ENCODE peak calls at places on chromosome 10, in seven cellular contexts. L, X, N, P, T, W and V are unnamed samples.

GRCh38 chr10:84333864-84334451 is 5.6 kb downstream of the CCSER2 start:
- DNase-seq in L (no peak), X (no peak), N (peak; percentile 70), P (no peak), T (no peak), W (peak; percentile 93), V (no peak)

GRCh38 chr10:99628923-99629624 is 8.8 kb upstream of the SLC25A28 start:
- DNase-seq in L (no peak), X (no peak), N (no peak), P (no peak), T (no peak), W (no peak), V (no peak)

GRCh38 chr10:47451998-47452494 is 31.9 kb downstream of the ANXA8 start:
- DNase-seq in L (no peak), X (no peak), N (no peak), P (no peak), T (no peak), W (no peak), V (no peak)

GRCh38 chr10:70578371-70578947 is 24.1 kb downstream of the PRF1 start:
- DNase-seq in L (peak; percentile 100), X (no peak), N (peak; percentile 79), P (no peak), T (no peak), W (peak; percentile 83), V (peak; percentile 78)

GRCh38 chr10:24958701-24959392 is 6.4 kb upstream of the PRTFDC1 start:
- DNase-seq in L (no peak), X (no peak), N (no peak), P (no peak), T (peak; percentile 28), W (no peak), V (no peak)

GRCh38 chr10:95097805-95098204 is 28.5 kb upstream of the CYP2C8 start:
- DNase-seq in L (no peak), X (no peak), N (no peak), P (no peak), T (no peak), W (no peak), V (no peak)

GRCh38 chr10:133058267-133059092 is 29.2 kb upstream of the ADGRA1 start:
- DNase-seq in L (no peak), X (no peak), N (no peak), P (no peak), T (no peak), W (no peak), V (no peak)

GRCh38 chr10:55631071-55631654 is 729.9 kb downstream of the ZWINT start:
- DNase-seq in L (no peak), X (peak; percentile 41), N (no peak), P (peak; percentile 86), T (no peak), W (no peak), V (peak; percentile 19)

GRCh38 chr10:78247821-78248220 is 214.2 kb downstream of the RPS24 start:
- DNase-seq in L (no peak), X (no peak), N (no peak), P (no peak), T (no peak), W (no peak), V (no peak)

DNA sequence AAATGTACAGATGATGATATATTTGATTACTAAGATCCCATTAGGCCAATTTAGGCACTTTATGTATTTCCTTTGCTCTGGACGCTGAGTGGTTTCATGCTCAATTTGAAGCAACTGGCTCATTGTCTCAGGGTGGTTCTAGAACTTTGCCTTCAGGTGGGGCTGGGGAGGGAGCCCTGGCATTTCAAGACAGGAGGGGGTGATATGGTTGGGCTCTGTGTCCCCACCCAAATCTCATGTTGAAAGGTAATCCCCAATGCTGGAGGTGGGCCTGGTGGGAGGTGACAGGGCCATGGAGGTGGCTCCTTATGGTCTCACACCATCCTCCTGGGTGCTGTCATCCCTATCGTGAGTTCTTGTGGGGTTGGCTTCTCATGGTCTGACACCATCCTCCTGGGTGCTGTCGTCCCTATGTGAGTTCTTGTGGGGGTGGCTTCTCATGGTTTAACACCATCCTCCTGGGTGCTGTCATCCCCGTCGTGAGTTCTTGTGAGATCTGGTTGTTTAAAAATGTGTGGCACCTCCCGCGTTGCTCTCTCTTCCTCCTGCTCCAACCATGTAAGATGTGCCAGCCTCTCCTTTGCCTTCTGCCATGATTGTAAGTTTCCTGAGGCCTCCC is 151.5 kb upstream of the KLF6 start:
- DNase-seq in L (no peak), X (peak; percentile 66), N (no peak), P (no peak), T (no peak), W (no peak), V (no peak)
- H3K27ac ChIP-seq in L (no peak overlapping the region), X (peak overlapping the region; percentile 77), N (no peak overlapping the region), P (no peak overlapping the region), T (peak overlapping the region; percentile 59), W (no peak overlapping the region), V (no peak overlapping the region)

GRCh38 chr10:102159831-102160230 is 7.6 kb downstream of the NOLC1 start:
- DNase-seq in L (no peak), X (no peak), N (no peak), P (no peak), T (no peak), W (no peak), V (no peak)

GRCh38 chr10:102159051-102159597 is 6.9 kb downstream of the NOLC1 start:
- DNase-seq in L (no peak), X (no peak), N (no peak), P (no peak), T (no peak), W (no peak), V (no peak)

GRCh38 chr10:102154466-102155116 is 2.4 kb downstream of the NOLC1 start:
- DNase-seq in L (no peak), X (no peak), N (no peak), P (no peak), T (no peak), W (no peak), V (no peak)

GRCh38 chr10:102153093-102153620 is 968 bp downstream of the NOLC1 start:
- DNase-seq in L (no peak), X (no peak), N (no peak), P (no peak), T (no peak), W (no peak), V (no peak)

DNA sequence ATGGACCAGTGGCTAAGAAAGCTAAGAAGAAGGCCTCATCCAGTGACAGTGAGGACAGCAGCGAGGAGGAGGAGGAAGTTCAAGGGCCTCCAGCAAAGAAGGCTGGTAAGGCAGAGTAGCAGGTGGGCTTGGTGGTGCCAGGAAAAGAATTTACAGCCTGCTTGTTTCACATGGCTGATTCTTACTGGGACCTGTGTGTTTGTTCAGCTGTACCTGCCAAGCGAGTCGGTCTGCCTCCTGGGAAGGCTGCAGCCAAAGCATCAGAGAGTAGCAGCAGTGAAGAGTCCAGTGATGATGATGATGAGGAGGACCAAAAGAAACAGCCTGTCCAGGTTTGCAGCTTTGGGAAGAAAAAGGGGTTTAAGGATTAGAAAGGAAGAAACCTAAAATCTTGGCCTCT is 5.0 kb downstream of the NOLC1 start:
- DNase-seq in L (no peak), X (no peak), N (no peak), P (no peak), T (no peak), W (no peak), V (no peak)
- H3K36me3 ChIP-seq in L (peaks cover 64% of the 10 kb centered on the region), X (peaks cover 21% of the 10 kb centered on the region), N (peaks cover 53% of the 10 kb centered on the region), P (peaks cover 83% of the 10 kb centered on the region), T (peaks cover 19% of the 10 kb centered on the region), W (peaks cover 54% of the 10 kb centered on the region), V (peaks cover 66% of the 10 kb centered on the region)

DNA sequence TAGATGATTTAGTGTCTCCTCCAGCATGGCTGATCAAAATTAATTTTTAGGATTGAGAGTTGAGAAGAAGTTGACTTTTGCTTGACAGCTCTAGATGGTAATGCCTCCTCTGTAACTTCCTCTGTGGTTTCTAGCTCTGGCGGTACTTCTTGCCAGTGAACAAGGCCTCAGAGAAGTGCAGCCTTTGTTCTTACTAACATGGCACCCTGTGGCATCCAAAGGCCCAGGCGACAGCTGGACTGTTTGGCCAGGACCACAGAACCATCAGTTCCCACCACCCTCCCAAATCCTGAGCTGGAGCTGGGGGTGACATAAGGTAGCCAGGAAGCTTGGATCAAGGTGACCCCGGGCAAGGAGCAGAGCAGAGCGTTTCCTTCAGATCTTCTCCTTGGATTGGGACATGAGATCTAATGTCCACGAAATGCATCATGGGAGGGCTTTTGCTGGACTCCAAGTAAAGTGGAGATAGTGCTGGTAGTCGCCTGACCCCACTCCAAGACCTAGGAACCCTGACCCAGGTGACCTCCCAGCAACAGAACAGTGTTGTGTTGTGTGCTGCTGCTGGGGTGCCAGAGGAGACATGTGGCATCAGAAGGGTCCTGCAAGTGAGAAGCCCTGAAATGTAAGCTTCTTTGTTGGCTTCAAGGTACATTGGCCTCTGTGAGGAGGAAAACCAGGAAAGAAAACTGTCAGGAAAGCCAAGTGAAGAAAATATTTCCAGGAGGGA is 41.8 kb downstream of the APBB1IP start:
- DNase-seq in L (no peak), X (no peak), N (peak; percentile 38), P (no peak), T (no peak), W (peak; percentile 43), V (no peak)
- H3K27ac ChIP-seq in L (no peak overlapping the region), X (peak overlapping the region; percentile 17), N (peak overlapping the region; percentile 38), P (no peak overlapping the region), T (no peak overlapping the region), W (no peak overlapping the region), V (no peak overlapping the region)

DNA sequence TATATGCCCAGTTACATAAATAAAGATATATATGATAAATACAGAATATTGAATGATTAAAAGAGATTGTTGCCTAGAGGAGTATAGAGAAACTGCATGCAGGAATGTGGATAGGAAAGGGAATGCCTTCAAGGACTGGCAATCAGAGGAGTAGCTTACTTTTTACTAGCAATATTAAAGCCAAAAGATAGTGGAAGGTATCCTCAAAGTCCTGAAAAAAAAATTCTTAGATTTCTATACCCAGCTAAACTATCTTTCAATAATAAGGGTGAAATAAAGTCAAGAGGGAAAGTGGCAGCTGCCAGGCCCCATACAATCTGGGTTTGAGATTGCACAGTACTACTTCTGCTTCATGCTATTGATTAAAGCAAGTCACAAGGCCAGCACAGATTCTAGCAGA is 733.2 kb downstream of the GATA3 start:
- DNase-seq in L (no peak), X (no peak), N (no peak), P (no peak), T (no peak), W (no peak), V (no peak)
- H3K36me3 ChIP-seq in L (no peaks in the 10 kb centered on the region), X (no peaks in the 10 kb centered on the region), N (no peaks in the 10 kb centered on the region), P (no peaks in the 10 kb centered on the region), T (no peaks in the 10 kb centered on the region), W (no peaks in the 10 kb centered on the region), V (no peaks in the 10 kb centered on the region)

DNA sequence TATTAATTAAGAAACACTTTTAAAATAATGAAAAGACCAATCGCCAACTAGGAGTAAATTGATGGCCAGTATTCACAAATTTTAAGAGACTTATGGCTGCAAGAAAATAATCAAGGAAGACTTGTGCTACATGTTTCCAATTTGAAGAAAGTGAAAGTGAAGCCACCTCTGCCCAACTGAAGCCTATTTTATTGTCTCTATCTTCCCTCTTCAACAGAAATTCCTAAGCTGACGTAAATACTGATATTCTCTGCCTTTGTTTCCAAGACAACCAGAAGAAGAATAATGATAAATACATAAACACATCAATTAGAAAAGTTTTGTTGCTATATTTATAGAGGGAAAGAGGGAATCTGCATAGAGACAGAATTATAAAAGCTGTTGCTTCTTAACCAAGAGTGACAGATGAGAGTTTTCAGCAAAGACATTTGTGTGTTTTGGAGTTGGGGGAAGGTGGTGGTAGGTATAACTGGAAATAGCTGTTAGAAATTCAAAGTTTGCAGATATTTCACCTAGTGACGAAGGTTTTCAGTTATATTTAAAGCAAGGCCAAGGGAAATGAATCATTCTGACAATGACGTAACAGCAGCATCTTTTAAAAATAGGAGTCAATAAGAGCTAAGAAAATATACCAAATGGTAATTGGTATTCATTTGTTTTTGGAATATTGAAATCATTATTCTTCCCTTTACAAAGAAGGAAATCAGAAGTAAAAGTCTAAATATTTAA is 576.6 kb upstream of the SORCS1 start:
- DNase-seq in L (no peak), X (no peak), N (no peak), P (no peak), T (no peak), W (no peak), V (no peak)
- H3K27ac ChIP-seq in L (no peak overlapping the region), X (no peak overlapping the region), N (no peak overlapping the region), P (no peak overlapping the region), T (no peak overlapping the region), W (no peak overlapping the region), V (no peak overlapping the region)